ENCODE peak calls at places on chromosomes 12 and 14, in four cellular contexts. A, W, F and H are unnamed samples.

GRCh38 chr14:95045255-95045701 is 112.1 kb downstream of the DICER1 start:
- DNase-seq in F (no peak), W (no peak), A (peak; percentile 21), H (no peak)

GRCh38 chr12:124466200-124467128 is 100.9 kb downstream of the NCOR2 start:
- DNase-seq in F (no peak), W (peak; percentile 76), A (no peak), H (no peak)

GRCh38 chr14:57314690-57315089 is 45.9 kb downstream of the AP5M1 start:
- DNase-seq in W (no peak), A (no peak), F (no peak), H (no peak)

GRCh38 chr14:50064993-50065392 is 51.4 kb downstream of the VCPKMT start:
- DNase-seq in W (no peak), A (no peak), F (peak; percentile 65), H (no peak)

GRCh38 chr12:22289250-22289649 is 45.3 kb downstream of the ST8SIA1 start:
- DNase-seq in A (no peak), F (no peak), W (no peak), H (no peak)

GRCh38 chr12:12819221-12819620 is 6.1 kb downstream of the DDX47 start:
- DNase-seq in A (no peak), F (no peak), W (no peak), H (no peak)

GRCh38 chr12:51323966-51324895 is at the start of gene BIN2:
- DNase-seq in A (no peak), F (no peak), W (peak; percentile 86), H (no peak)

GRCh38 chr14:34433957-34434356 is 28.1 kb downstream of the SPTSSA start:
- DNase-seq in W (no peak), F (no peak), A (no peak), H (no peak)

GRCh38 chr14:29536886-29537511 is 390.6 kb downstream of the PRKD1 start:
- DNase-seq in W (peak; percentile 73), A (no peak), F (no peak), H (no peak)

GRCh38 chr14:91354221-91354916 is 63.3 kb downstream of the CCDC88C start:
- DNase-seq in F (peak; percentile 14), A (no peak), W (no peak), H (no peak)

GRCh38 chr14:32933943-32934890 is 4.5 kb upstream of the NPAS3 start:
- DNase-seq in A (peak; percentile 64), W (no peak), F (peak; percentile 17), H (peak; percentile 63)

GRCh38 chr12:52975204-52975603 is 26.3 kb downstream of the KRT18 start:
- DNase-seq in A (no peak), W (no peak), F (no peak), H (no peak)

GRCh38 chr12:4900327-4900726 is 9.4 kb upstream of the KCNA1 start:
- DNase-seq in W (no peak), A (no peak), F (peak; percentile 12), H (no peak)

GRCh38 chr12:91367234-91367849 is 184.7 kb upstream of the DCN start:
- DNase-seq in A (no peak), W (peak; percentile 67), F (no peak), H (no peak)

GRCh38 chr12:131176266-131176665 is 222.6 kb downstream of the ADGRD1 start:
- DNase-seq in F (no peak), A (no peak), W (no peak), H (no peak)

GRCh38 chr14:49218436-49219092 is 367.6 kb downstream of the RPS29 start:
- DNase-seq in A (no peak), W (no peak), F (no peak), H (no peak)

GRCh38 chr12:109822951-109823411 is 10.2 kb downstream of the TRPV4 start:
- DNase-seq in W (no peak), A (no peak), F (peak; percentile 45), H (no peak)

GRCh38 chr12:104680070-104680469 is 223.3 kb downstream of the CHST11 start:
- DNase-seq in A (no peak), F (no peak), W (peak; percentile 75), H (no peak)

GRCh38 chr12:29691146-29691854 is 92.4 kb downstream of the TMTC1 start:
- DNase-seq in F (peak; percentile 52), A (peak; percentile 56), W (no peak), H (no peak)

GRCh38 chr14:55840821-55841220 is 260.8 kb downstream of the KTN1 start:
- DNase-seq in A (no peak), F (peak; percentile 17), W (no peak), H (no peak)

GRCh38 chr14:22928237-22929103 is 706 bp downstream of the PRMT5 start:
- DNase-seq in W (peak; percentile 64), A (no peak), F (no peak), H (no peak)

GRCh38 chr12:43540474-43540873 is 11.5 kb downstream of the ADAMTS20 start:
- DNase-seq in F (no peak), W (no peak), A (no peak), H (no peak)

GRCh38 chr12:53676715-53677611 is 1.1 kb upstream of the ATP5MC2 start:
- DNase-seq in W (no peak), A (peak; percentile 82), F (no peak), H (peak; percentile 74)

GRCh38 chr14:67508973-67509372 is 20.5 kb upstream of the TMEM229B start:
- DNase-seq in A (no peak), F (no peak), W (no peak), H (no peak)

GRCh38 chr12:108599948-108600701 is 2.2 kb upstream of the TMEM119 start:
- DNase-seq in F (no peak), A (no peak), W (no peak), H (no peak)

GRCh38 chr12:66237505-66238175 is 48.6 kb downstream of the IRAK3 start:
- DNase-seq in W (no peak), F (no peak), A (no peak), H (no peak)

GRCh38 chr12:26182377-26182776 is 13.0 kb upstream of the SSPN start:
- DNase-seq in F (no peak), A (no peak), W (no peak), H (no peak)

GRCh38 chr14:85248881-85249635 is 280.9 kb upstream of the FLRT2 start:
- DNase-seq in W (no peak), A (no peak), F (peak; percentile 48), H (no peak)

GRCh38 chr14:36657409-36658090 is 4.1 kb upstream of the PAX9 start:
- DNase-seq in F (no peak), W (no peak), A (peak; percentile 64), H (no peak)

GRCh38 chr12:125983094-125983783 is 918.0 kb downstream of the AACS start:
- DNase-seq in A (peak; percentile 98), F (no peak), W (no peak), H (peak; percentile 95)
- H2AFZ ChIP-seq in A (no peak overlapping the region), F (peak overlapping the region; percentile 75), W (no peak overlapping the region), H (peak overlapping the region; percentile 88)

GRCh38 chr12:47507221-47507620 is 198.6 kb downstream of the RPAP3 start:
- DNase-seq in F (peak; percentile 40), A (no peak), W (no peak), H (no peak)
- H2AFZ ChIP-seq in F (peak overlapping the region; percentile 14), A (no peak overlapping the region), W (no peak overlapping the region), H (no peak overlapping the region)

GRCh38 chr14:89617471-89618291 is 200.6 kb upstream of the FOXN3 start:
- DNase-seq in F (no peak), W (peak; percentile 57), A (no peak), H (peak; percentile 26)
- H2AFZ ChIP-seq in F (peak overlapping the region; percentile 84), W (peak overlapping the region; percentile 45), A (no peak overlapping the region), H (peak overlapping the region; percentile 78)

GRCh38 chr12:9064815-9065606 is 50.7 kb downstream of the A2M start:
- DNase-seq in W (no peak), F (peak; percentile 30), A (peak; percentile 99), H (peak; percentile 40)
- H2AFZ ChIP-seq in W (no peak overlapping the region), F (peak overlapping the region; percentile 98), A (no peak overlapping the region), H (peak overlapping the region; percentile 98)